ENCODE peak calls at places on chromosomes 2 and 18, in ten cellular contexts. A, G, P, Y, M, H, F, W, U and S are unnamed samples.

GRCh38 chr2:54720563-54720962 is 2.9 kb upstream of the EML6 start:
- DNase-seq in P (peak; percentile 44), A (no peak), Y (peak; percentile 12), H (no peak), G (no peak), U (no peak), M (no peak), W (no peak), F (no peak), S (no peak)

GRCh38 chr2:147327636-147328035 is 517.2 kb upstream of the ACVR2A start:
- DNase-seq in M (no peak), G (no peak), F (no peak), W (no peak), A (no peak), P (peak; percentile 62), Y (no peak), H (no peak), U (no peak), S (no peak)

GRCh38 chr2:136358576-136358975 is 240.6 kb upstream of the CXCR4 start:
- DNase-seq in A (no peak), U (no peak), G (no peak), F (no peak), M (no peak), W (no peak), H (no peak), P (no peak), Y (no peak), S (no peak)

GRCh38 chr18:60446821-60447220 is 74.2 kb upstream of the MC4R start:
- DNase-seq in U (no peak), H (no peak), W (no peak), G (no peak), P (peak; percentile 61), F (no peak), Y (no peak), A (no peak), M (no peak), S (no peak)

GRCh38 chr2:10839813-10840212 is 27.2 kb upstream of the PDIA6 start:
- DNase-seq in H (no peak), A (no peak), F (no peak), M (no peak), P (peak; percentile 38), Y (peak; percentile 29), W (peak; percentile 30), G (no peak), U (no peak), S (no peak)

GRCh38 chr2:39099820-39100728 is 20.8 kb downstream of the SOS1 start:
- DNase-seq in F (no peak), W (no peak), P (peak; percentile 30), A (no peak), Y (peak; percentile 46), H (no peak), G (no peak), M (no peak), U (no peak), S (peak; percentile 46)

GRCh38 chr2:80073134-80073561 is 231.4 kb downstream of the LRRTM1 start:
- DNase-seq in P (peak; percentile 66), A (peak; percentile 73), W (peak; percentile 79), F (peak; percentile 60), Y (peak; percentile 67), H (peak; percentile 55), G (no peak), M (no peak), U (no peak), S (peak; percentile 13)

GRCh38 chr2:59528525-59528924 is 1024.9 kb downstream of the BCL11A start:
- DNase-seq in M (no peak), Y (no peak), H (no peak), P (no peak), F (no peak), G (no peak), U (no peak), A (no peak), W (no peak), S (no peak)

GRCh38 chr2:150129921-150130320 is 357.5 kb downstream of the RND3 start:
- DNase-seq in H (no peak), A (no peak), W (no peak), U (no peak), F (no peak), G (no peak), P (no peak), Y (no peak), M (no peak), S (no peak)

GRCh38 chr2:216830346-216830745 is 29.5 kb downstream of the TNP1 start:
- DNase-seq in A (no peak), Y (no peak), G (no peak), H (no peak), W (no peak), U (no peak), F (no peak), P (no peak), M (no peak), S (no peak)

GRCh38 chr2:48248251-48248933 is 281.6 kb upstream of the STON1 start:
- DNase-seq in G (no peak), A (peak; percentile 11), H (no peak), U (no peak), W (peak; percentile 13), Y (peak; percentile 94), M (no peak), F (peak; percentile 77), P (peak; percentile 95), S (no peak)

GRCh38 chr18:63788447-63789096 is 13.4 kb downstream of the SERPINB7 start:
- DNase-seq in A (no peak), H (no peak), P (peak; percentile 92), U (no peak), Y (peak; percentile 96), F (no peak), M (no peak), G (no peak), W (peak; percentile 84), S (no peak)

GRCh38 chr2:221467610-221468009 is 104.5 kb downstream of the EPHA4 start:
- DNase-seq in H (no peak), M (no peak), G (no peak), Y (no peak), U (no peak), A (no peak), P (peak; percentile 48), W (no peak), F (no peak), S (no peak)

GRCh38 chr2:55109219-55109891 is 59.1 kb upstream of the RTN4 start:
- DNase-seq in U (no peak), G (no peak), H (no peak), M (no peak), W (no peak), P (peak; percentile 59), Y (peak; percentile 73), F (peak; percentile 89), A (no peak), S (no peak)

GRCh38 chr2:85826990-85827878 is 61.6 kb downstream of the ST3GAL5 start:
- DNase-seq in U (peak; percentile 83), M (peak; percentile 85), H (peak; percentile 92), G (peak; percentile 93), F (peak; percentile 48), W (peak; percentile 84), A (peak; percentile 57), Y (peak; percentile 73), P (peak; percentile 88), S (peak; percentile 77)

GRCh38 chr2:8086342-8086741 is 595.5 kb upstream of the ID2 start:
- DNase-seq in H (no peak), P (peak; percentile 43), W (no peak), F (no peak), G (no peak), U (no peak), Y (peak; percentile 8), A (no peak), M (no peak), S (no peak)

GRCh38 chr2:8088810-8089209 is 593.0 kb upstream of the ID2 start:
- DNase-seq in H (no peak), Y (no peak), P (no peak), W (no peak), A (no peak), M (no peak), U (no peak), F (no peak), G (no peak), S (no peak)

GRCh38 chr2:8089596-8089995 is 592.3 kb upstream of the ID2 start:
- DNase-seq in A (no peak), H (no peak), W (no peak), G (no peak), Y (peak; percentile 67), U (no peak), M (no peak), F (no peak), P (peak; percentile 55), S (no peak)

GRCh38 chr2:8086796-8087479 is 594.9 kb upstream of the ID2 start:
- DNase-seq in Y (peak; percentile 92), P (peak; percentile 98), A (no peak), H (no peak), W (no peak), G (no peak), M (no peak), U (no peak), F (no peak), S (no peak)

GRCh38 chr2:8087480-8087840 is 594.4 kb upstream of the ID2 start:
- DNase-seq in G (no peak), A (no peak), Y (no peak), U (no peak), F (no peak), H (no peak), P (peak; percentile 71), M (no peak), W (no peak), S (no peak)
- H3K4me1 ChIP-seq in G (no peaks in the 10 kb centered on the region), A (no peaks in the 10 kb centered on the region), Y (peaks cover 45% of the 10 kb centered on the region), U (no peaks in the 10 kb centered on the region), F (peaks cover 54% of the 10 kb centered on the region), H (no peaks in the 10 kb centered on the region), P (peaks cover 50% of the 10 kb centered on the region), M (no peaks in the 10 kb centered on the region), W (peaks cover 7% of the 10 kb centered on the region), S (no peaks in the 10 kb centered on the region)

DNA sequence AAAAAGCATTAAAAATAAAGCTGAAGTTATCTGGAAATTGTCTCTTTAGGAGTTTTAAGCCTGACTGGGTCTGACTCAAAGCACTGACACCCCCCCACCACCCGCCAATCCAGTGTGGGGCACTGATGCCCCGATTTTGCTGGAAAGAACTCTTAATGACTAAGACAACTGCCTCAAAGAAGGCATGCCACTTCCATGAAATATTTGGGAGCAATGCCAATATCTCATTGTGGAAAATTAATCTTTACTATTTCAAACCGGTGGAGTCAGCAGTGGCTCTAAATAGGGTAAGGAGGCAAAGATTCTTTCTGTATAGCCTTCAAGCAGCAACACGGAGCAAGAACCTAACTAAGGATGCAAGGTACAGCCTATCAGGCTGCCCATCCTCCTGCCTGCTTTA is 4.5 kb downstream of the FKBP7 start:
- DNase-seq in G (no peak), Y (peak; percentile 41), M (no peak), U (no peak), A (no peak), W (no peak), H (no peak), P (peak; percentile 48), F (no peak), S (no peak)
- H3K4me1 ChIP-seq in G (no peaks in the 10 kb centered on the region), Y (peaks cover 4% of the 10 kb centered on the region), M (no peaks in the 10 kb centered on the region), U (peaks cover 7% of the 10 kb centered on the region), A (no peaks in the 10 kb centered on the region), W (peaks cover 8% of the 10 kb centered on the region), H (peaks cover 3% of the 10 kb centered on the region), P (peaks cover 11% of the 10 kb centered on the region), F (peaks cover 28% of the 10 kb centered on the region), S (peaks cover under 1% of the 10 kb centered on the region)

GRCh38 chr2:60989256-60989655 is 28.3 kb upstream of the PEX13 start:
- DNase-seq in H (no peak), W (no peak), G (no peak), Y (peak; percentile 65), M (no peak), P (peak; percentile 11), U (no peak), F (no peak), A (no peak), S (no peak)
- H3K4me1 ChIP-seq in H (no peaks in the 10 kb centered on the region), W (no peaks in the 10 kb centered on the region), G (no peaks in the 10 kb centered on the region), Y (peaks cover 8% of the 10 kb centered on the region), M (no peaks in the 10 kb centered on the region), P (no peaks in the 10 kb centered on the region), U (no peaks in the 10 kb centered on the region), F (no peaks in the 10 kb centered on the region), A (no peaks in the 10 kb centered on the region), S (peaks cover 7% of the 10 kb centered on the region)

GRCh38 chr2:98454073-98454472 is 9.4 kb downstream of the INPP4A start:
- DNase-seq in F (no peak), W (no peak), M (no peak), G (no peak), U (no peak), A (no peak), Y (peak; percentile 40), P (no peak), H (no peak), S (no peak)
- H3K4me1 ChIP-seq in F (peaks cover 28% of the 10 kb centered on the region), W (no peaks in the 10 kb centered on the region), M (no peaks in the 10 kb centered on the region), G (peaks cover 2% of the 10 kb centered on the region), U (no peaks in the 10 kb centered on the region), A (peaks cover 10% of the 10 kb centered on the region), Y (peaks cover 49% of the 10 kb centered on the region), P (peaks cover 20% of the 10 kb centered on the region), H (peaks cover 58% of the 10 kb centered on the region), S (peaks cover 99% of the 10 kb centered on the region)